ENCODE peak calls at places on chromosomes 7 and 10, in six cellular contexts. B is A549, I is IMR-90, U is SK-N-SH, M is K562, R is HepG2. O is an unnamed sample.

GRCh38 chr7:40640566-40640965 is 505.8 kb downstream of the SUGCT start:
- DNase-seq in B (no peak), I (peak), U (no peak), M (no peak), R (no peak), O (no peak)

GRCh38 chr7:5702876-5703571 is 78.4 kb downstream of the RNF216 start:
- DNase-seq in B (peak), I (peak), U (no peak), M (no peak), R (no peak), O (no peak)

GRCh38 chr7:108581655-108582491 is 12.2 kb downstream of the DNAJB9 start:
- DNase-seq in B (no peak), I (no peak), U (no peak), M (no peak), R (peak), O (no peak)

GRCh38 chr10:32713560-32713959 is 244.5 kb downstream of the ITGB1 start:
- DNase-seq in B (peak), I (no peak), U (no peak), M (no peak), R (peak), O (no peak)

GRCh38 chr10:60711496-60711895 is 66.8 kb upstream of the CDK1 start:
- DNase-seq in B (no peak), I (no peak), U (no peak), M (no peak), R (no peak), O (no peak)

GRCh38 chr10:120492366-120492765 is 35.3 kb downstream of the PLPP4 start:
- DNase-seq in B (no peak), I (no peak), U (no peak), M (no peak), R (no peak), O (no peak)

GRCh38 chr7:105934577-105935185 is 28.4 kb upstream of the CDHR3 start:
- DNase-seq in B (peak), I (peak), U (peak), M (peak), R (peak), O (peak)

GRCh38 chr10:110175406-110175805 is 32.0 kb upstream of the MXI1 start:
- DNase-seq in B (no peak), I (peak), U (no peak), M (no peak), R (no peak), O (no peak)

GRCh38 chr7:4774804-4775280 is 581 bp upstream of the AP5Z1 start:
- DNase-seq in B (no peak), I (peak), U (peak), M (peak), R (peak), O (no peak)

GRCh38 chr10:5070648-5071410 is 23.4 kb upstream of the AKR1C3 start:
- DNase-seq in B (no peak), I (peak), U (no peak), M (peak), R (peak), O (no peak)

GRCh38 chr7:94294471-94295131 is 100.1 kb upstream of the COL1A2 start:
- DNase-seq in B (no peak), I (no peak), U (no peak), M (no peak), R (no peak), O (no peak)

GRCh38 chr10:103668351-103669242 is 175.1 kb downstream of the NEURL1 start:
- DNase-seq in B (no peak), I (peak), U (no peak), M (peak), R (no peak), O (no peak)

GRCh38 chr10:103835121-103836045 is 20.0 kb downstream of the SH3PXD2A start:
- DNase-seq in B (peak), I (peak), U (no peak), M (no peak), R (no peak), O (no peak)

DNA sequence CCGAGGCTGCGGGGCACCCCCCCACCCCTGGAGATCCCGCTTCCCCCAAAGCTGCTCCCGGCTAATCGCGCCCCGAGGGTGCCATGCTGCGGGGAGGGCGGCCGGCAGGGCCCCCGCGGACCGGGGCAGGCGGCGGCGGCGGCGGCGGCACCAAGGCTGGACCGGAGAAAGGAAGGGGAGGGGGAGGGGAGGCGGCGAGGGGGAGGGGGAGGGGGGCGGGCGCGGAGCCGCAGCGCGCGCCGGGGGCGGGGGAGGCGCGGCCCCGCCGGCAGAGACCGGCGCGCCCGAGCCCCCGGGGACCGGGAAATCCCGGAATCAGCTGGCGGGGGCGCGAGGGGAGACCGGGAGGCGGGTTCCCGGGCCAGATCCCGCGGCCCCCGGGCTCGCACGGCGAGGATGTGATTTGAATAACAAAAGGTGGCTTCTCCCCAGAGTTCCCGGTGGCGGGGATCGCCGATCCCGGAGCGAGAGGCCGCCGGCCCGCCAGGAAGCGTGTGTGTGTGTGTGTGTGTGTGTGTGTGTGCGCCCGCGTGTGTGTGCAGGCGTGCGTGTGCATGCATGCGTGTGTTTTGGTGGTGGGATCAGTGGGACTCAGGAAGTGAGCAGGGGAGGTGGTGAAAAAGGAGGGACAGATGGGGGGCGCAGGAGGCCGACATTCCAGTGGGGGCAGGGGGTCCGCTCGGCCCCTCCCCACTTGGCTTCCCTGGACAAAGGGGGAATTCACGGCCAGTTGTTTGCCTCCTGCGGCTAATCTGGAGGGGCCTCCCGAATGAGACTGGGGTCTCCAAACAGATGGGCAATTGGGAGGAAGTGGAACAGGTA is 99.5 kb downstream of the HIP1 start:
- DNase-seq in B (peak), I (peak), U (peak), M (peak), R (no peak), O (peak)
- TF ChIP-seq USF2 in B (no peak), I (no peak), U (no peak), M (no peak), R (no peak), O (no peak)

GRCh38 chr7:100679129-100679926 is 5.8 kb downstream of the GNB2 start:
- DNase-seq in B (no peak), I (no peak), U (peak), M (no peak), R (no peak), O (no peak)
- TF ChIP-seq USF2 in B (no peak), I (no peak), U (no peak), M (no peak), R (no peak), O (no peak)

DNA sequence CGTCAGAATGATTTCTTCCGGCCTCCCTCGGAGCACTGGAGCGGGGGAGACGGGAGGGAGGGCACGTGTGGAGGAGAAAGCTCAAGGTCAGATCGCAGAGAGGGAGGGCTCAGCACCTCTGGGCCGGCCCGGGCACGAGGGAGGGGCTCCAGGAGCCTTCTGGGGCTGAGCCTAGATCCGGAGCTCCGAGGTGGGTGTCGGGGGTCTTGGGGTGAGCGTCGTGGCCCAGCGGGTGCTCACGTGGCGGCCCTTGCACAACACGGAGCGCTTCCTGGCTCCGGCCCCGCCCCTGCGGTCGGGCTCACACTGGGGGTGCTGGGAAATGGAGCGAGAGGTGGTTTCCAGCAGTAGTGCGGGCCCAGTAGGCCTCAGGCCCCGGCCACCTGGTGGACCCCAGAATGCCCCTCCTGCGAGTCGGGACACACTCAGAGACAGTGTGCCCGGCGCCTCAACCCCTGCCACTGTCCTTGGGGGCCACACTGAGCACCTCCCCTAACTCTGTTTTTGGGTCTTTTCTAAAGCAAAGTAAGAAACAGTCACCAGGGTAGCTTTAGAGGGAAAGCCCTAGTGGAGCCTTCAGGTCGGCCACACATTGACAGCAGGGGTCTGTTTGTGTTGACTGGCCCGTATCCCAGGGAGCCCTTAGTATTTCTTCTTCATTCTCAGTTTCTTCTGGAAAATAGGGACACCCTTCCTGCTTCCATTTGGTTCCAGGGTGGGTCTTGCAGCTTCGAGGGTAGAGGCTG is 798 bp downstream of the PPIF start:
- DNase-seq in B (peak), I (peak), U (peak), M (peak), R (peak), O (peak)
- TF ChIP-seq USF2 in B (peak), I (peak), U (no peak), M (peak), R (no peak), O (no peak)

GRCh38 chr7:19353158-19353557 is 207.9 kb upstream of the FERD3L start:
- DNase-seq in B (no peak), I (peak), U (no peak), M (no peak), R (no peak), O (no peak)
- TF ChIP-seq USF2 in B (no peak), I (no peak), U (no peak), M (no peak), R (no peak), O (no peak)

GRCh38 chr7:69246758-69247157 is 351.5 kb upstream of the AUTS2 start:
- DNase-seq in B (no peak), I (no peak), U (no peak), M (no peak), R (no peak), O (no peak)
- TF ChIP-seq USF2 in B (no peak), I (no peak), U (no peak), M (no peak), R (no peak), O (no peak)